ENCODE peak calls at places on chromosomes 1 and 21, in nine cellular contexts. S is osteocyte, K is D341Med, A is mammary epithelial cell, O is lung microvascular endothelial cell, Q is A172, B is NCI-H2171 treated with DMSO at 0.1 percent for 48 hours, D is kidney glomerular epithelial cell, R is GM06990. V is an unnamed sample.

GRCh38 chr1:12745126-12745991 is 641 bp upstream of the CFAP107 start:
- DNase-seq in S (no peak), K (no peak), A (no peak), O (no peak), Q (no peak), B (no peak), D (no peak), R (no peak), V (peak)

GRCh38 chr1:230636575-230637163 is 5.6 kb upstream of the COG2 start:
- DNase-seq in S (no peak), K (no peak), A (no peak), O (no peak), Q (no peak), B (peak), D (no peak), R (no peak), V (no peak)

GRCh38 chr1:8284167-8284566 is 33.7 kb upstream of the SLC45A1 start:
- DNase-seq in S (no peak), K (no peak), A (peak), O (no peak), Q (no peak), B (no peak), D (no peak), R (no peak), V (peak)

GRCh38 chr1:111955755-111956154 is 33.7 kb downstream of the KCND3 start:
- DNase-seq in S (no peak), K (no peak), A (peak), O (no peak), Q (no peak), B (peak), D (no peak), R (no peak), V (peak)

GRCh38 chr1:111140680-111140967 is 601 bp downstream of the CEPT1 start:
- DNase-seq in S (no peak), K (no peak), A (peak), O (peak), Q (peak), B (no peak), D (peak), R (no peak), V (peak)

GRCh38 chr1:204211021-204211420 is 2.8 kb downstream of the GOLT1A start:
- DNase-seq in S (no peak), K (no peak), A (no peak), O (no peak), Q (no peak), B (no peak), D (no peak), R (no peak), V (no peak)

GRCh38 chr1:232508161-232508661 is 121.7 kb downstream of the SIPA1L2 start:
- DNase-seq in S (no peak), K (no peak), A (no peak), O (no peak), Q (no peak), B (no peak), D (peak), R (no peak), V (no peak)

GRCh38 chr1:228341814-228342626 is 64.6 kb downstream of the TRIM11 start:
- DNase-seq in S (no peak), K (no peak), A (no peak), O (no peak), Q (no peak), B (no peak), D (no peak), R (no peak), V (no peak)

GRCh38 chr21:44514746-44515358 is 25.1 kb downstream of the KRTAP10-1 start:
- DNase-seq in S (no peak), K (no peak), A (no peak), O (no peak), Q (no peak), B (no peak), D (no peak), R (no peak), V (no peak)

GRCh38 chr1:223266632-223267172 is 97.3 kb downstream of the SUSD4 start:
- DNase-seq in S (no peak), K (no peak), A (no peak), O (no peak), Q (no peak), B (no peak), D (no peak), R (no peak), V (no peak)

GRCh38 chr1:147336290-147336689 is 93.8 kb downstream of the CHD1L start:
- DNase-seq in S (no peak), K (no peak), A (no peak), O (no peak), Q (no peak), B (no peak), D (no peak), R (no peak), V (no peak)

GRCh38 chr21:36576441-36576840 is 96.5 kb upstream of the CLDN14 start:
- DNase-seq in S (no peak), K (no peak), A (no peak), O (no peak), Q (no peak), B (no peak), D (no peak), R (no peak), V (no peak)

GRCh38 chr21:45974073-45975016 is 7.2 kb upstream of the COL6A1 start:
- DNase-seq in S (peak), K (no peak), A (peak), O (peak), Q (peak), B (no peak), D (peak), R (no peak), V (peak)

GRCh38 chr1:33719771-33720670 is 143.9 kb upstream of the HMGB4 start:
- DNase-seq in S (peak), K (no peak), A (no peak), O (no peak), Q (no peak), B (peak), D (no peak), R (no peak), V (peak)

GRCh38 chr1:8871539-8871935 is 6.9 kb downstream of the ENO1 start:
- DNase-seq in S (no peak), K (no peak), A (peak), O (peak), Q (no peak), B (no peak), D (no peak), R (no peak), V (no peak)

GRCh38 chr1:29569971-29570634 is 333.8 kb downstream of the PTPRU start:
- DNase-seq in S (no peak), K (no peak), A (peak), O (peak), Q (peak), B (no peak), D (peak), R (no peak), V (peak)